ENCODE peak calls at places on chromosomes 4 and X, in nine cellular contexts. W is psoas muscle, K is uterus, N is adrenal gland, J is GM23248, E is endothelial cell of umbilical vein, O is tibial artery, L is neural progenitor cell, H is kidney. B is an unnamed sample.
A peak's percentile ranks its signal among the peaks of the same experiment; 100 is the strongest.

GRCh38 chr4:14928035-14928434 is 74.2 kb upstream of the CPEB2 start:
- DNase-seq in W (no peak), K (no peak), N (no peak), J (no peak), E (no peak), O (no peak), L (peak; percentile 3), H (no peak), B (no peak)

GRCh38 chr4:157961591-157961990 is 211.2 kb downstream of the GASK1B start:
- DNase-seq in W (no peak), K (no peak), N (no peak), J (no peak), E (no peak), O (no peak), L (no peak), H (no peak), B (no peak)

GRCh38 chrX:63743596-63743995 is 41.4 kb downstream of the ARHGEF9 start:
- DNase-seq in W (no peak), K (no peak), N (no peak), J (no peak), E (no peak), O (no peak), L (no peak), H (no peak), B (no peak)

GRCh38 chr4:149754526-149754925 is 61.1 kb downstream of the IQCM start:
- DNase-seq in W (no peak), K (no peak), N (no peak), J (peak; percentile 33), E (no peak), O (no peak), L (no peak), H (no peak), B (no peak)

GRCh38 chrX:115322375-115322774 is 32.9 kb downstream of the LUZP4 start:
- DNase-seq in W (no peak), K (no peak), N (no peak), J (no peak), E (no peak), O (no peak), L (no peak), H (no peak), B (no peak)

GRCh38 chr4:164989464-164989863 is 12.0 kb upstream of the TRIM61 start:
- DNase-seq in W (no peak), K (no peak), N (no peak), J (no peak), E (no peak), O (no peak), L (no peak), H (no peak), B (no peak)

GRCh38 chrX:22194207-22194606 is 78.5 kb upstream of the CBLL2 start:
- DNase-seq in W (no peak), K (no peak), N (no peak), J (no peak), E (no peak), O (no peak), L (no peak), H (no peak), B (no peak)

GRCh38 chrX:56000169-56000568 is 232.0 kb upstream of the KLF8 start:
- DNase-seq in W (no peak), K (no peak), N (no peak), J (peak; percentile 64), E (no peak), O (no peak), L (no peak), H (no peak), B (peak; percentile 14)

GRCh38 chrX:20947411-20947912 is 426.8 kb upstream of the CNKSR2 start:
- DNase-seq in W (no peak), K (no peak), N (no peak), J (no peak), E (no peak), O (no peak), L (peak; percentile 32), H (no peak), B (no peak)

GRCh38 chrX:96909291-96909690 is 25.6 kb downstream of the RPA4 start:
- DNase-seq in W (no peak), K (no peak), N (no peak), J (no peak), E (peak; percentile 64), O (no peak), L (no peak), H (no peak), B (no peak)

GRCh38 chr4:40515398-40516293 is 114.0 kb downstream of the RBM47 start:
- DNase-seq in W (no peak), K (no peak), N (peak; percentile 42), J (peak; percentile 20), E (no peak), O (no peak), L (peak; percentile 11), H (peak; percentile 76), B (no peak)

GRCh38 chr4:94765653-94766052 is 7.9 kb downstream of the BMPR1B start:
- DNase-seq in W (no peak), K (no peak), N (no peak), J (no peak), E (no peak), O (no peak), L (no peak), H (no peak), B (no peak)

GRCh38 chrX:6384391-6384790 is 150.5 kb downstream of the VCX3A start:
- DNase-seq in W (no peak), K (no peak), N (no peak), J (no peak), E (no peak), O (no peak), L (peak; percentile 23), H (no peak), B (no peak)

GRCh38 chr4:184383497-184384055 is 90.8 kb downstream of the IRF2 start:
- DNase-seq in W (no peak), K (peak; percentile 57), N (peak; percentile 60), J (peak; percentile 94), E (peak; percentile 89), O (peak; percentile 73), L (no peak), H (no peak), B (peak; percentile 52)
- H3K4me1 ChIP-seq in W (peaks cover 62% of the 10 kb centered on the region), K (no peaks in the 10 kb centered on the region), N (peaks cover 50% of the 10 kb centered on the region), J (peaks cover 18% of the 10 kb centered on the region), E (peaks cover 52% of the 10 kb centered on the region), O (peaks cover 34% of the 10 kb centered on the region), L (peaks cover 43% of the 10 kb centered on the region), H (peaks cover 15% of the 10 kb centered on the region), B (peaks cover 50% of the 10 kb centered on the region)

DNA sequence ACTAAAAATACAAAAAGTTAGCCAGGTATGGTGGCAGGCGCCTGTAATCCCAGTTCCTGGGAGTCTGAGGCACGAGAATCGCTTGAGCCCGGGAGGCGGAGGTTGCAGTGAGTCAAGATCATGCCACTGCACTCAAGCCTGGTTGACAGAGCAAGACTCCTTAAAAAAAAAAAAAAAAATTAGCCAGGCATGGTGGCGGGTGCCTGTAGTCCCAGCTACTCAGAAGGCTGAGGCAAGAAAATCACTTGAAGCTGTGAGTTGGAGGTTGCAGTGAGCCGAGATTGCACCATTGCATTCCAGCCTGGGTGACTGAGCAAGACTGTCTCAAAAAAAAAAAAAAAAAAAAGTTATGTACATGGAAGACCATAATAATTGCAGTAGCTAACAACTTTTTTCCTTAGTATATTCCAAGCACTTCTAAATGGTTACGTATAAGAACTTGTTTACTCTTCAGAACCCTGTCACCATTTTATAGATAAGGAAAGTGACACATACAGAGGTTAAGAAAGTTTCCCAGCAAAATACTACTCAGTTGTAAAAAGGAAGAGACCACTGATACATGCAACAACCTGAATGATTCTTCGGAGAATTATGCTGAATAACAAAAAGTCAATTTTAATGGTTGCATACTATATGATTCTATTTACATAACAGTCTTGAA is 24.5 kb downstream of the RUFY3 start:
- DNase-seq in W (no peak), K (no peak), N (no peak), J (peak; percentile 64), E (no peak), O (no peak), L (no peak), H (no peak), B (no peak)
- H3K4me1 ChIP-seq in W (no peaks in the 10 kb centered on the region), K (no peaks in the 10 kb centered on the region), N (peaks cover 45% of the 10 kb centered on the region), J (peaks cover 17% of the 10 kb centered on the region), E (no peaks in the 10 kb centered on the region), O (peaks cover 8% of the 10 kb centered on the region), L (peaks cover 14% of the 10 kb centered on the region), H (no peaks in the 10 kb centered on the region), B (no peaks in the 10 kb centered on the region)

GRCh38 chr4:139243448-139244365 is 36.3 kb downstream of the MGARP start:
- DNase-seq in W (no peak), K (no peak), N (peak; percentile 38), J (peak; percentile 95), E (peak; percentile 72), O (no peak), L (no peak), H (no peak), B (no peak)
- H3K4me1 ChIP-seq in W (peaks cover 15% of the 10 kb centered on the region), K (no peaks in the 10 kb centered on the region), N (peaks cover 21% of the 10 kb centered on the region), J (peaks cover 45% of the 10 kb centered on the region), E (peaks cover 6% of the 10 kb centered on the region), O (peaks cover 20% of the 10 kb centered on the region), L (peaks cover 14% of the 10 kb centered on the region), H (no peaks in the 10 kb centered on the region), B (no peaks in the 10 kb centered on the region)

GRCh38 chr4:37758226-37758625 is 68.3 kb upstream of the PGM2 start:
- DNase-seq in W (no peak), K (peak; percentile 29), N (no peak), J (peak; percentile 85), E (peak; percentile 33), O (no peak), L (no peak), H (no peak), B (no peak)

GRCh38 chr4:37760840-37761239 is 65.6 kb upstream of the PGM2 start:
- DNase-seq in W (no peak), K (peak; percentile 20), N (no peak), J (no peak), E (no peak), O (no peak), L (no peak), H (no peak), B (no peak)

GRCh38 chr4:37762294-37763163 is 64.0 kb upstream of the PGM2 start:
- DNase-seq in W (no peak), K (peak; percentile 25), N (no peak), J (peak; percentile 47), E (peak; percentile 35), O (no peak), L (peak; percentile 9), H (no peak), B (no peak)

GRCh38 chr4:37757705-37758104 is 68.8 kb upstream of the PGM2 start:
- DNase-seq in W (no peak), K (no peak), N (no peak), J (no peak), E (no peak), O (no peak), L (no peak), H (no peak), B (no peak)

DNA sequence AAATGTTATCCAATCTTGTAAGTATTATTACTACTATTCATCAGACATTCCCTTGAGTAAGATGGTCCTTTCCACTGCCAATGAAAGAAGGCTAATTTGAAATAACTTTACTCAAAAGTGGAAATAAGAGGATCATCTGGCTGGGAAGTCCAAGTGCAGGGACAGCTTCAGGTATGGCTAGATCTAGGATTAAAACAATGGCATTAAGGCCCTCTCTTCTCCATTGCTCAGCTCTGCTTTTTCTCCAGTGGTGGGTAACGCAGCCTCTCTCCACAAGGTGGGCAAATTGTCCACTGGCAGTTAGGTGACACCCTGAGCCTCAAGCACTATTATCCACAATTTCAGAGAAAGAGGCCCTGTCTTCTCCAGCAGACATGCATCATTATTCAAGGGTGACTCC is 66.7 kb upstream of the PGM2 start:
- DNase-seq in W (no peak), K (no peak), N (no peak), J (no peak), E (no peak), O (no peak), L (no peak), H (no peak), B (no peak)
- H3K4me1 ChIP-seq in W (peaks cover 5% of the 10 kb centered on the region), K (no peaks in the 10 kb centered on the region), N (peaks cover 7% of the 10 kb centered on the region), J (peaks cover 9% of the 10 kb centered on the region), E (no peaks in the 10 kb centered on the region), O (peaks cover 5% of the 10 kb centered on the region), L (no peaks in the 10 kb centered on the region), H (no peaks in the 10 kb centered on the region), B (no peaks in the 10 kb centered on the region)